ENCODE peak calls at places on chromosome 16, in seven cellular contexts. O is prostate gland, Y is H1, L is spleen, N is stomach, F is upper lobe of left lung, R is K562. X is an unnamed sample. For H3K9me3, the result is how much of the 10 kb centered on the place peaks cover.

GRCh38 chr16:19808061-19808621 is 76.5 kb downstream of the GPRC5B start:
- DNase-seq in O (no peak), Y (no peak), L (no peak), N (peak), F (no peak), R (no peak), X (peak)

GRCh38 chr16:48393843-48394703 is 8.9 kb upstream of the SIAH1 start:
- DNase-seq in O (no peak), Y (no peak), L (no peak), N (no peak), F (no peak), R (no peak), X (peak)

GRCh38 chr16:74451951-74452758 is 30.9 kb upstream of the CLEC18B start:
- DNase-seq in O (no peak), Y (no peak), L (no peak), N (no peak), F (no peak), R (no peak), X (no peak)

GRCh38 chr16:29663020-29663828 is at the start of gene SPN:
- DNase-seq in O (no peak), Y (no peak), L (peak), N (no peak), F (peak), R (peak), X (no peak)

GRCh38 chr16:70437582-70438324 is 1.1 kb downstream of the ST3GAL2 start:
- DNase-seq in O (no peak), Y (no peak), L (no peak), N (no peak), F (no peak), R (peak), X (no peak)

GRCh38 chr16:85881436-85881835 is 17.5 kb upstream of the IRF8 start:
- DNase-seq in O (no peak), Y (no peak), L (no peak), N (no peak), F (no peak), R (no peak), X (no peak)

GRCh38 chr16:85699628-85700027 is 10.9 kb upstream of the GINS2 start:
- DNase-seq in O (no peak), Y (no peak), L (no peak), N (no peak), F (peak), R (no peak), X (no peak)

GRCh38 chr16:87822002-87822390 is 47.3 kb downstream of the SLC7A5 start:
- DNase-seq in O (no peak), Y (no peak), L (no peak), N (no peak), F (no peak), R (no peak), X (no peak)

GRCh38 chr16:65950211-65950610 is 416.3 kb upstream of the CDH5 start:
- DNase-seq in O (no peak), Y (no peak), L (no peak), N (no peak), F (no peak), R (no peak), X (no peak)

GRCh38 chr16:57706717-57707116 is 12.1 kb downstream of the DRC7 start:
- DNase-seq in O (no peak), Y (no peak), L (no peak), N (no peak), F (no peak), R (no peak), X (no peak)

GRCh38 chr16:58264961-58265479 is 29.8 kb downstream of the PRSS54 start:
- DNase-seq in O (no peak), Y (no peak), L (no peak), N (no peak), F (no peak), R (peak), X (no peak)

GRCh38 chr16:2296662-2297505 is 29.0 kb upstream of the RNPS1 start:
- DNase-seq in O (no peak), Y (peak), L (no peak), N (peak), F (no peak), R (peak), X (no peak)

GRCh38 chr16:56424791-56425438 is 430 bp downstream of the AMFR start:
- DNase-seq in O (peak), Y (no peak), L (peak), N (no peak), F (peak), R (peak), X (peak)

GRCh38 chr16:14549789-14550153 is 80.3 kb downstream of the PARN start:
- DNase-seq in O (no peak), Y (no peak), L (no peak), N (peak), F (no peak), R (no peak), X (no peak)

GRCh38 chr16:29809850-29810698 is 1.9 kb upstream of the PRRT2 start:
- DNase-seq in O (no peak), Y (no peak), L (peak), N (no peak), F (no peak), R (no peak), X (no peak)

GRCh38 chr16:11205754-11206459 is 50.1 kb downstream of the SOCS1 start:
- DNase-seq in O (no peak), Y (no peak), L (no peak), N (peak), F (peak), R (no peak), X (no peak)

GRCh38 chr16:31080035-31080629 is 5.9 kb downstream of the ZNF646 start:
- DNase-seq in O (no peak), Y (no peak), L (peak), N (no peak), F (no peak), R (no peak), X (peak)

GRCh38 chr16:67805718-67806427 is 487 bp downstream of the RANBP10 start:
- DNase-seq in O (no peak), Y (no peak), L (peak), N (no peak), F (peak), R (no peak), X (no peak)

GRCh38 chr16:17026600-17027242 is 444.0 kb downstream of the XYLT1 start:
- DNase-seq in O (no peak), Y (no peak), L (no peak), N (no peak), F (no peak), R (no peak), X (no peak)

GRCh38 chr16:72434159-72434558 is 262.2 kb upstream of the PMFBP1 start:
- DNase-seq in O (no peak), Y (no peak), L (no peak), N (no peak), F (no peak), R (no peak), X (no peak)

GRCh38 chr16:72951916-72952315 is 96.0 kb downstream of the ZFHX3 start:
- DNase-seq in O (no peak), Y (no peak), L (no peak), N (no peak), F (no peak), R (no peak), X (no peak)

GRCh38 chr16:56609463-56609921 is 1.1 kb downstream of the MT2A start:
- DNase-seq in O (peak), Y (no peak), L (peak), N (peak), F (peak), R (no peak), X (peak)

GRCh38 chr16:57184890-57185445 is 871 bp downstream of the PSME3IP1 start:
- DNase-seq in O (no peak), Y (no peak), L (no peak), N (no peak), F (no peak), R (no peak), X (no peak)

GRCh38 chr16:72859581-72859980 is 188.3 kb downstream of the ZFHX3 start:
- DNase-seq in O (no peak), Y (no peak), L (no peak), N (no peak), F (no peak), R (no peak), X (no peak)

GRCh38 chr16:88456356-88457292 is 3.5 kb downstream of the ZFPM1 start:
- DNase-seq in O (no peak), Y (no peak), L (no peak), N (no peak), F (no peak), R (no peak), X (no peak)

GRCh38 chr16:81616321-81617020 is 162.6 kb upstream of the PLCG2 start:
- DNase-seq in O (peak), Y (no peak), L (peak), N (peak), F (peak), R (no peak), X (peak)

GRCh38 chr16:29820271-29820701 is at the start of gene MVP:
- DNase-seq in O (peak), Y (no peak), L (peak), N (peak), F (peak), R (no peak), X (peak)

GRCh38 chr16:73214825-73215481 is 167.0 kb upstream of the ZFHX3 start:
- DNase-seq in O (no peak), Y (no peak), L (no peak), N (no peak), F (no peak), R (no peak), X (no peak)

GRCh38 chr16:27762441-27762840 is 212.5 kb downstream of the KATNIP start:
- DNase-seq in O (no peak), Y (no peak), L (no peak), N (no peak), F (no peak), R (no peak), X (no peak)

GRCh38 chr16:19935696-19936095 is 51.0 kb upstream of the GPRC5B start:
- DNase-seq in O (no peak), Y (no peak), L (no peak), N (no peak), F (no peak), R (no peak), X (no peak)

GRCh38 chr16:49531425-49531824 is 157.8 kb downstream of the C16orf78 start:
- DNase-seq in O (no peak), Y (no peak), L (no peak), N (no peak), F (no peak), R (no peak), X (no peak)

GRCh38 chr16:56742030-56742984 is 12.4 kb downstream of the NUP93 start:
- DNase-seq in O (no peak), Y (no peak), L (no peak), N (no peak), F (no peak), R (no peak), X (no peak)

GRCh38 chr16:77191259-77191969 is 424 bp downstream of the MON1B start:
- DNase-seq in O (no peak), Y (no peak), L (peak), N (no peak), F (peak), R (peak), X (peak)

GRCh38 chr16:11386054-11386680 is 40.9 kb downstream of the RMI2 start:
- DNase-seq in O (no peak), Y (no peak), L (peak), N (no peak), F (no peak), R (no peak), X (no peak)

GRCh38 chr16:1527836-1528811 is 5.3 kb upstream of the TMEM204 start:
- DNase-seq in O (no peak), Y (no peak), L (no peak), N (no peak), F (no peak), R (peak), X (no peak)

GRCh38 chr16:20321671-20322070 is 5.6 kb downstream of the GP2 start:
- DNase-seq in O (no peak), Y (no peak), L (no peak), N (no peak), F (no peak), R (no peak), X (no peak)

GRCh38 chr16:89993971-89994370 is 25.3 kb downstream of the DBNDD1 start:
- DNase-seq in O (no peak), Y (no peak), L (no peak), N (no peak), F (no peak), R (no peak), X (no peak)
- H3K9me3 ChIP-seq in O (under half), Y (under half), L (under half), N (under half), F (under half), R (under half), X (under half)

GRCh38 chr16:3456374-3456773 is 12.9 kb downstream of the NAA60 start:
- DNase-seq in O (no peak), Y (no peak), L (no peak), N (peak), F (no peak), R (no peak), X (no peak)

GRCh38 chr16:3458852-3459361 is 15.4 kb downstream of the NAA60 start:
- DNase-seq in O (no peak), Y (no peak), L (no peak), N (peak), F (peak), R (no peak), X (no peak)

GRCh38 chr16:3459401-3460090 is 16.1 kb downstream of the NAA60 start:
- DNase-seq in O (no peak), Y (no peak), L (no peak), N (no peak), F (no peak), R (peak), X (no peak)

GRCh38 chr16:3458278-3458851 is 14.9 kb downstream of the NAA60 start:
- DNase-seq in O (no peak), Y (no peak), L (no peak), N (no peak), F (no peak), R (no peak), X (no peak)

GRCh38 chr16:3457434-3458252 is 14.2 kb downstream of the NAA60 start:
- DNase-seq in O (peak), Y (peak), L (peak), N (peak), F (peak), R (peak), X (peak)
- TF ChIP-seq POLR2AphosphoS5 in O (no peak), Y (peak), L (peak), N (peak), F (peak), R (peak), X (peak)

DNA sequence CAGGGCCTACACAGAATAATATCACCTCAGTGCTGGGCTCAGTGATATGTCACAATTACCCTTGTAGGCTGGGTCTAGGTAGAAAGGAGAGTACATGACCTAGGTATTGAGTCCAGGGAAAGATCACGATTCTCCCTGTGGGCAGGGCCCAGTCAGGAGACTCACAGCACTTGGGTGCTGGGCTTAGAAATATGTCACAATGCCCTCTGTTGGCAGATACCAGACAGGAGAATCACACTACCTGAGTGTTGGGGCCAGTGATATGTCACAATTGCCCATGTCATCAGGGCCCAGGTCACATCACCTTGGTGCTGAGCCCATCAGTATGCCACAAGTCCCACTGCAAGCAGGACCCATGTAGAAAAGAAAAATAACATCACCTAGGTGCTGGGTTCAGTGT is 2105.5 kb downstream of the TP53TG3F start:
- DNase-seq in O (no peak), Y (no peak), L (no peak), N (no peak), F (no peak), R (no peak), X (no peak)
- H3K9me3 ChIP-seq in O (under half), Y (half or more), L (half or more), N (under half), F (under half), R (under half), X (under half)

GRCh38 chr16:24906901-24907300 is 61.1 kb downstream of the SLC5A11 start:
- DNase-seq in O (no peak), Y (no peak), L (peak), N (no peak), F (no peak), R (no peak), X (peak)
- TF ChIP-seq POLR2AphosphoS5 in O (no peak), Y (no peak), L (peak), N (no peak), F (no peak), R (no peak), X (no peak)

GRCh38 chr16:62353355-62353754 is 317.1 kb upstream of the CDH8 start:
- DNase-seq in O (no peak), Y (no peak), L (no peak), N (no peak), F (no peak), R (no peak), X (no peak)
- H3K9me3 ChIP-seq in O (under half), Y (under half), L (under half), N (under half), F (under half), R (under half), X (under half)

GRCh38 chr16:7185179-7185578 is 147.5 kb upstream of the RBFOX1 start:
- DNase-seq in O (no peak), Y (no peak), L (no peak), N (no peak), F (no peak), R (no peak), X (no peak)

GRCh38 chr16:7182510-7183109 is 150.0 kb upstream of the RBFOX1 start:
- DNase-seq in O (no peak), Y (no peak), L (no peak), N (no peak), F (no peak), R (peak), X (no peak)

GRCh38 chr16:7183768-7184167 is 148.9 kb upstream of the RBFOX1 start:
- DNase-seq in O (no peak), Y (no peak), L (no peak), N (no peak), F (no peak), R (no peak), X (no peak)

GRCh38 chr16:7185689-7186088 is 147.0 kb upstream of the RBFOX1 start:
- DNase-seq in O (no peak), Y (no peak), L (no peak), N (no peak), F (no peak), R (peak), X (no peak)
- TF ChIP-seq POLR2AphosphoS5 in O (no peak), Y (no peak), L (no peak), N (no peak), F (no peak), R (no peak), X (no peak)

GRCh38 chr16:64659863-64660262 is 462.0 kb downstream of the CDH11 start:
- DNase-seq in O (no peak), Y (no peak), L (no peak), N (no peak), F (no peak), R (no peak), X (no peak)

GRCh38 chr16:64654137-64654652 is 467.7 kb downstream of the CDH11 start:
- DNase-seq in O (no peak), Y (no peak), L (no peak), N (no peak), F (no peak), R (no peak), X (no peak)

GRCh38 chr16:64657316-64658011 is 464.4 kb downstream of the CDH11 start:
- DNase-seq in O (no peak), Y (no peak), L (no peak), N (no peak), F (no peak), R (no peak), X (no peak)

DNA sequence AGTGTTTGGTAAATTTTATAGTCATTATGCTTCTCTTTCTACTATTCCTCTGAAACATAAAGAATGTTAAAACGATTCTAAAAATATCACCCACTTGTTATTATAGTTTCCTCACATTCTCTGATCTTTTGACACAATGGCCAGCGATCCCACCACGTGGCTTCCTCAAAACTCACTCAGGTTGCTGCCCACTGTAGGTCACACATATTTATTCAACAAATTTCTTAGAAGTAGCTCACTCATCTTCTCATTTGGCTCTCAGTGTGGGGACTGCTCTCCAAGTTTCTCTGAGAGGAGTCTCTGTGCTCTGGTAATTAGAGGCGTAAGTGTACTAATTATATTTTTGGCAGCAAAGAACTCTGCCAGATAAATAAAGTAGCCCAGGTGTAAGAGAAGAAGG is 465.4 kb downstream of the CDH11 start:
- DNase-seq in O (no peak), Y (no peak), L (no peak), N (no peak), F (no peak), R (no peak), X (no peak)
- H3K9me3 ChIP-seq in O (under half), Y (under half), L (under half), N (under half), F (under half), R (under half), X (under half)

DNA sequence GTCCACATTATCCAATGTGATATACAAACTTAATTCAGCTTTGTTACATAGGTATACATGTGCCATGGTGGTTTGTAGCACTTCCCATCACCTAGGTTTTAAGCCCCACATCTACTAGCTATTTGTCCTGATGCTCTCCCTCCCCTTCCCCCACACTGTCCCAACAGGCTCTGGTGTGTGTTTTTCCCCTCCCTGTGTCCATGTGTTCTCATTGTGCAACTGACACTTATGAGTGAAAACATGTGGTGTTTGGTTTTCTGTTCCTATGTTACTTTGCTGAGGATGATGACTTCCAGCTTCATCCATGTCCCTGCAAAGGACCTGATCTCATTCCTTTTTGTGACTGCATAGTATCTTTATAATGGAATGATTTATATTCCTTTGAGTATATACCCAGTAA is 196.7 kb downstream of the CDH11 start:
- DNase-seq in O (no peak), Y (no peak), L (no peak), N (no peak), F (no peak), R (no peak), X (peak)
- TF ChIP-seq POLR2AphosphoS5 in O (no peak), Y (no peak), L (no peak), N (no peak), F (peak), R (no peak), X (peak)

DNA sequence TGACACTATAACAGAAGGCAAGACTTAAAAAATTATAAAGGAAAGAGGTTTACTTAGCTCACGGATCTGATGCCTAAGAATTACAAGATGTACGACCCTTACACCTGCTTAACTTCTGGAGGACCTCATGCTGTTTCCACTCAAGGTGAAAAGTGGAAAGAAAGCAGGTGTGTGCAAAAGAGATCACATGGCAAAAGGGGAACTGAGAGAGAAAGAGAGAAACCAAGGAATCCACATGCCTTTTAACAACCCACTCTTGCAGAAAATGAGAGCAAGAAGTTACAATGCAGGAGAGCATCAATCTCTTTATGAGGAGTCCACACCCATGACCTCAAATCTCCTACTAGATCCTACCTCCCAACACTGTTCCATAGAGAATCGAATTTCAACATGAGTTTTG is 2382.2 kb downstream of the TP53TG3F start:
- DNase-seq in O (no peak), Y (no peak), L (no peak), N (no peak), F (no peak), R (no peak), X (no peak)
- H3K9me3 ChIP-seq in O (under half), Y (half or more), L (half or more), N (under half), F (under half), R (under half), X (under half)